ENCODE peak calls at places on chromosomes 6 and 20, in ten cellular contexts. N, V, U, L, J, Q, Z, B, E and K are unnamed samples.

GRCh38 chr6:41813956-41814355 is 26.5 kb downstream of the TOMM6 start:
- DNase-seq in N (no peak), V (no peak), U (no peak), L (no peak), J (no peak), Q (no peak), Z (no peak), B (no peak), E (no peak), K (no peak)

GRCh38 chr6:87431263-87431662 is 23.5 kb downstream of the CFAP206 start:
- DNase-seq in N (no peak), V (no peak), U (no peak), L (no peak), J (peak), Q (no peak), Z (peak), B (no peak), E (no peak), K (no peak)

GRCh38 chr6:42907336-42907735 is 8.5 kb upstream of the PTCRA start:
- DNase-seq in N (no peak), V (no peak), U (no peak), L (no peak), J (no peak), Q (no peak), Z (peak), B (no peak), E (no peak), K (no peak)

GRCh38 chr6:166406197-166406596 is 23.5 kb upstream of the MPC1 start:
- DNase-seq in N (no peak), V (no peak), U (no peak), L (no peak), J (no peak), Q (no peak), Z (no peak), B (no peak), E (no peak), K (no peak)

GRCh38 chr6:123913858-123914257 is 110.2 kb downstream of the NKAIN2 start:
- DNase-seq in N (no peak), V (no peak), U (no peak), L (no peak), J (no peak), Q (no peak), Z (peak), B (no peak), E (no peak), K (no peak)

GRCh38 chr6:64266351-64266821 is 630.8 kb downstream of the PHF3 start:
- DNase-seq in N (peak), V (peak), U (no peak), L (no peak), J (no peak), Q (no peak), Z (no peak), B (no peak), E (peak), K (no peak)

GRCh38 chr6:88813045-88813444 is 150.4 kb downstream of the RNGTT start:
- DNase-seq in N (no peak), V (no peak), U (no peak), L (no peak), J (no peak), Q (no peak), Z (no peak), B (no peak), E (no peak), K (no peak)

GRCh38 chr6:150395388-150396009 is 26.7 kb downstream of the IYD start:
- DNase-seq in N (peak), V (no peak), U (no peak), L (peak), J (peak), Q (peak), Z (peak), B (no peak), E (peak), K (no peak)

GRCh38 chr20:50371878-50372769 is 138.1 kb upstream of the PTPN1 start:
- DNase-seq in N (no peak), V (no peak), U (no peak), L (no peak), J (no peak), Q (no peak), Z (no peak), B (no peak), E (no peak), K (no peak)

GRCh38 chr6:132511836-132512230 is 1.1 kb downstream of the STX7 start:
- DNase-seq in N (no peak), V (no peak), U (no peak), L (no peak), J (no peak), Q (no peak), Z (peak), B (no peak), E (no peak), K (no peak)

GRCh38 chr6:108083349-108083748 is 8.8 kb upstream of the OSTM1 start:
- DNase-seq in N (no peak), V (no peak), U (no peak), L (no peak), J (no peak), Q (no peak), Z (peak), B (no peak), E (no peak), K (no peak)

GRCh38 chr6:43052842-43053544 is 658 bp downstream of the CUL7 start:
- DNase-seq in N (no peak), V (no peak), U (no peak), L (peak), J (no peak), Q (no peak), Z (peak), B (peak), E (peak), K (no peak)

GRCh38 chr20:56299362-56299761 is 50.8 kb downstream of the MC3R start:
- DNase-seq in N (peak), V (no peak), U (no peak), L (no peak), J (peak), Q (no peak), Z (no peak), B (no peak), E (no peak), K (no peak)

GRCh38 chr6:139943391-139943790 is 568.9 kb upstream of the CITED2 start:
- DNase-seq in N (peak), V (peak), U (no peak), L (no peak), J (peak), Q (no peak), Z (peak), B (no peak), E (no peak), K (peak)

GRCh38 chr6:113351183-113351834 is 505.8 kb upstream of the MARCKS start:
- DNase-seq in N (no peak), V (no peak), U (no peak), L (no peak), J (no peak), Q (no peak), Z (peak), B (no peak), E (no peak), K (peak)

GRCh38 chr20:36097331-36097730 is 57.2 kb upstream of the EPB41L1 start:
- DNase-seq in N (no peak), V (no peak), U (no peak), L (no peak), J (no peak), Q (no peak), Z (no peak), B (no peak), E (no peak), K (no peak)

GRCh38 chr6:21263531-21264287 is 329.8 kb upstream of the SOX4 start:
- DNase-seq in N (no peak), V (no peak), U (no peak), L (peak), J (no peak), Q (no peak), Z (peak), B (no peak), E (peak), K (no peak)

GRCh38 chr20:19265646-19266374 is 53.4 kb downstream of the SLC24A3 start:
- DNase-seq in N (peak), V (no peak), U (no peak), L (no peak), J (no peak), Q (no peak), Z (no peak), B (no peak), E (peak), K (no peak)

GRCh38 chr20:33871362-33871761 is 60.2 kb downstream of the CHMP4B start:
- DNase-seq in N (no peak), V (no peak), U (no peak), L (no peak), J (no peak), Q (no peak), Z (no peak), B (no peak), E (no peak), K (no peak)

GRCh38 chr20:48234951-48235350 is 449.7 kb upstream of the SULF2 start:
- DNase-seq in N (no peak), V (no peak), U (no peak), L (no peak), J (no peak), Q (no peak), Z (no peak), B (no peak), E (no peak), K (no peak)